ENCODE peak calls at places on chromosome 11, in seven cellular contexts. N, R, U, G, B, A and H are unnamed samples.

GRCh38 chr11:71154406-71154805 is 98.0 kb downstream of the SHANK2 start:
- DNase-seq in N (no peak), R (no peak), U (no peak), G (no peak), B (no peak), A (no peak), H (peak; percentile 21)

GRCh38 chr11:34480339-34480738 is 33.3 kb downstream of the ELF5 start:
- DNase-seq in N (no peak), R (no peak), U (no peak), G (no peak), B (peak; percentile 22), A (no peak), H (no peak)

GRCh38 chr11:64000740-64001514 is 14.7 kb downstream of the OTUB1 start:
- DNase-seq in N (no peak), R (no peak), U (no peak), G (no peak), B (no peak), A (no peak), H (no peak)

GRCh38 chr11:123145220-123145619 is 49.8 kb downstream of the CLMP start:
- DNase-seq in N (peak; percentile 38), R (no peak), U (no peak), G (no peak), B (peak; percentile 87), A (peak; percentile 94), H (no peak)

GRCh38 chr11:28447226-28447625 is 339.0 kb downstream of the METTL15 start:
- DNase-seq in N (no peak), R (no peak), U (no peak), G (no peak), B (peak; percentile 61), A (peak; percentile 6), H (no peak)

GRCh38 chr11:77067776-77068460 is 1.1 kb downstream of the CAPN5 start:
- DNase-seq in N (no peak), R (peak; percentile 67), U (no peak), G (no peak), B (no peak), A (no peak), H (peak; percentile 60)

GRCh38 chr11:72410956-72411355 is 23.4 kb downstream of the CLPB start:
- DNase-seq in N (no peak), R (peak; percentile 8), U (no peak), G (no peak), B (no peak), A (no peak), H (no peak)

GRCh38 chr11:117259417-117259816 is 26.9 kb downstream of the RNF214 start:
- DNase-seq in N (no peak), R (no peak), U (no peak), G (no peak), B (peak; percentile 79), A (no peak), H (no peak)

GRCh38 chr11:78381867-78382266 is 35.8 kb downstream of the GAB2 start:
- DNase-seq in N (no peak), R (no peak), U (no peak), G (no peak), B (no peak), A (no peak), H (no peak)

GRCh38 chr11:122656631-122657101 is 1.1 kb downstream of the UBASH3B start:
- DNase-seq in N (peak; percentile 15), R (peak; percentile 75), U (peak; percentile 27), G (peak; percentile 68), B (peak; percentile 56), A (peak; percentile 43), H (no peak)

GRCh38 chr11:11308249-11308648 is 44.8 kb downstream of the CSNK2A3 start:
- DNase-seq in N (no peak), R (no peak), U (no peak), G (no peak), B (no peak), A (no peak), H (no peak)

GRCh38 chr11:65429724-65430405 is 7.3 kb downstream of the NEAT1 start:
- DNase-seq in N (peak; percentile 57), R (peak; percentile 89), U (no peak), G (peak; percentile 89), B (peak; percentile 80), A (peak; percentile 85), H (peak; percentile 88)

GRCh38 chr11:65133724-65134123 is 595 bp downstream of the SYVN1 start:
- DNase-seq in N (peak; percentile 53), R (peak; percentile 76), U (no peak), G (peak; percentile 79), B (no peak), A (no peak), H (no peak)

DNA sequence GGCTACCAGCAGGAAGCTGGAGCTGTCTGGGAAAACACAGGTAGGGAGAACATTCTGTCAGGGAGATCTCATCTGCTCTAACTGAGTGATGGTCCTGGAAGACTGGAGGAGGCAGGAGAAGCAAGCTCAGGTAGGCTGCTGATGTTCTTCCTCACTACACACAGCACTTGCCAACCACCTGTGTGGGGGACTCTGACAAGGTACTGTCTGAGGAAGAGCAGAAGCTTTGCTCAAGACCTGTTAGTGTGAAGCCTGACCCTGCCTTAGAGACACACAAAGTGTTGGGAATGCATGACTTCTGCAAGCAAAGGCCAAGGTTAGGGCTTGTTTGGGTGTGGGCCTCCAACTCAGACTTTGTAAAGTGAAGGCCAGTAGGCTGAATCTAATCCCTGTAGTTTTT is 46.5 kb downstream of the CHST1 start:
- DNase-seq in N (no peak), R (no peak), U (no peak), G (no peak), B (no peak), A (no peak), H (no peak)
- TF ChIP-seq POLR2A in N (no peak), R (no peak), U (no peak), G (no peak), B (no peak), A (no peak), H (no peak)

GRCh38 chr11:73787643-73788537 is at the start of gene MRPL48:
- DNase-seq in N (peak; percentile 74), R (peak; percentile 94), U (peak; percentile 88), G (peak; percentile 94), B (peak; percentile 90), A (peak; percentile 98), H (peak; percentile 96)
- TF ChIP-seq POLR2A in N (no peak), R (no peak), U (peak; percentile 85), G (peak; percentile 88), B (no peak), A (peak; percentile 73), H (peak; percentile 7)

GRCh38 chr11:1763796-1764661 is at the start of gene CTSD:
- DNase-seq in N (peak; percentile 83), R (peak; percentile 94), U (peak; percentile 100), G (peak; percentile 95), B (peak; percentile 69), A (peak; percentile 84), H (peak; percentile 91)
- TF ChIP-seq POLR2A in N (peak; percentile 64), R (peak; percentile 50), U (no peak), G (peak; percentile 85), B (no peak), A (peak; percentile 35), H (no peak)

GRCh38 chr11:108538022-108538424 is 39.8 kb upstream of the POGLUT3 start:
- DNase-seq in N (no peak), R (no peak), U (no peak), G (no peak), B (no peak), A (no peak), H (no peak)
- TF ChIP-seq POLR2A in N (no peak), R (no peak), U (no peak), G (no peak), B (no peak), A (no peak), H (no peak)

GRCh38 chr11:130310622-130311021 is 4.1 kb downstream of the ZBTB44 start:
- DNase-seq in N (no peak), R (no peak), U (no peak), G (no peak), B (no peak), A (no peak), H (no peak)
- TF ChIP-seq POLR2A in N (no peak), R (no peak), U (no peak), G (no peak), B (no peak), A (no peak), H (no peak)

GRCh38 chr11:20275987-20276660 is 87.4 kb upstream of the HTATIP2 start:
- DNase-seq in N (no peak), R (no peak), U (no peak), G (no peak), B (no peak), A (no peak), H (no peak)

GRCh38 chr11:20276661-20277000 is 86.9 kb upstream of the HTATIP2 start:
- DNase-seq in N (no peak), R (no peak), U (no peak), G (no peak), B (no peak), A (no peak), H (no peak)

GRCh38 chr11:20278727-20279126 is 84.8 kb upstream of the HTATIP2 start:
- DNase-seq in N (no peak), R (no peak), U (no peak), G (no peak), B (no peak), A (no peak), H (no peak)

GRCh38 chr11:20274031-20274430 is 89.5 kb upstream of the HTATIP2 start:
- DNase-seq in N (no peak), R (no peak), U (no peak), G (no peak), B (no peak), A (no peak), H (no peak)

GRCh38 chr11:20277014-20277413 is 86.5 kb upstream of the HTATIP2 start:
- DNase-seq in N (no peak), R (no peak), U (no peak), G (no peak), B (no peak), A (no peak), H (no peak)
- TF ChIP-seq POLR2A in N (no peak), R (no peak), U (no peak), G (no peak), B (no peak), A (peak; percentile 4), H (no peak)

DNA sequence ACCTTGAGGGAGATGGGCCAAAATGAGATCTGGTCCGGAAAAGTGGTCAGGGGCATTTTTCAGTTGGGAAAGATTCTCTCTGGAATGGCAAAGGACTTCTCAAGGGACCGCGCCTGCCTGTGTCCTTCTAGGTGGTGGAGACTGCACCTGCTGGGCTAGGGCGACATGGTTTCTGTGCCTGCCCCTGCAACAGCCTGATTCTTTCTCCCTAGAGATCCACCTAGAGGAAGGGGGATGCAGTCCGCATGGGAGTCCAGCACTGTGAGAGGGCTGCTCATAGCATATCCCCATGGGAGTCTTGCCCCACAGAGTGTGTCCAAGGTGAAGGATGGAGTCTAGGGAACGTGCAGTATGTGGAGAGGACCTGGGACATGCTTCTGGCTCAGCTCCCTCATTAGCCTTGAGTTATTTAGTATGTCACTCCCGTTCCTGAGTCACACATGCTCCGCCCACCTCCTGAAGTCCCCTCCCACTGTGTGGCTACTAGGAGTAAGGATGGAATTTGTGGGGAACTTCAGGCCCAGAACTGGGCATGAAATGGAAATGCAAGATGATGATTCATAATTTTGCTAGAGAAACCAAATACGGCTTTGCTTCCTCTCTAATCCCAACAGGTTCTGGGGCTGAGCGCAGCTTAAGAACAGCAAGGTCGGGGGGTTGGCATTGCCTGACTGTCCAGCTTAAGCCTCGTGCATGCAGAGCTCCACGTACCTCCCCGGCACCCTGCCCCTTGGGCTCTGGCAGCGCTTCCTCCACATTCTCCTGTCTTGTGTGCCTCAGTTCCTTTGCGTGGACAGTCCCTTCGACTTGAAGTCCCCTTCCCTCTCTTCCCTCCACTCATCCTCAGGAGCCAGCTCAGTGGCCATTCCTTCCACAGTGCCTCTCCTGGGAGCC is 35.0 kb downstream of the GRIK4 start:
- DNase-seq in N (no peak), R (no peak), U (no peak), G (no peak), B (peak; percentile 98), A (peak; percentile 17), H (no peak)
- TF ChIP-seq POLR2A in N (no peak), R (no peak), U (no peak), G (no peak), B (no peak), A (no peak), H (no peak)